ENCODE peak calls at places on chromosomes 12 and 14, in eight cellular contexts. Z is A549, V is HCT116, Y is HepG2, K is GM12878, T is endothelial cell of umbilical vein, Q is K562, B is H1. J is an unnamed sample.

GRCh38 chr12:131205534-131205933 is 251.8 kb downstream of the ADGRD1 start:
- DNase-seq in Z (no peak), V (no peak), Y (no peak), K (no peak), T (no peak), Q (no peak), B (peak), J (no peak)

GRCh38 chr14:75521415-75522199 is 662 bp upstream of the BATF start:
- DNase-seq in Z (no peak), V (no peak), Y (peak), K (no peak), T (no peak), Q (no peak), B (no peak), J (no peak)

GRCh38 chr14:75711134-75711795 is 50.2 kb downstream of the TTLL5 start:
- DNase-seq in Z (peak), V (peak), Y (peak), K (no peak), T (peak), Q (peak), B (peak), J (peak)

GRCh38 chr14:61470261-61470953 is 149.0 kb downstream of the PRKCH start:
- DNase-seq in Z (peak), V (no peak), Y (no peak), K (no peak), T (peak), Q (no peak), B (no peak), J (peak)

GRCh38 chr14:102988054-102988453 is 65.6 kb downstream of the AMN start:
- DNase-seq in Z (peak), V (no peak), Y (no peak), K (no peak), T (peak), Q (no peak), B (no peak), J (no peak)

GRCh38 chr12:113086249-113087164 is 30.0 kb downstream of the DTX1 start:
- DNase-seq in Z (no peak), V (no peak), Y (peak), K (peak), T (no peak), Q (no peak), B (no peak), J (peak)

GRCh38 chr12:131927110-131928079 is 1.7 kb upstream of the PUS1 start:
- DNase-seq in Z (no peak), V (no peak), Y (no peak), K (no peak), T (no peak), Q (peak), B (no peak), J (no peak)

GRCh38 chr12:98579347-98579746 is 14.1 kb upstream of the SLC25A3 start:
- DNase-seq in Z (no peak), V (no peak), Y (no peak), K (no peak), T (no peak), Q (no peak), B (no peak), J (no peak)

GRCh38 chr14:52325126-52325525 is 11.0 kb downstream of the PTGER2 start:
- DNase-seq in Z (no peak), V (no peak), Y (no peak), K (peak), T (no peak), Q (no peak), B (no peak), J (peak)

DNA sequence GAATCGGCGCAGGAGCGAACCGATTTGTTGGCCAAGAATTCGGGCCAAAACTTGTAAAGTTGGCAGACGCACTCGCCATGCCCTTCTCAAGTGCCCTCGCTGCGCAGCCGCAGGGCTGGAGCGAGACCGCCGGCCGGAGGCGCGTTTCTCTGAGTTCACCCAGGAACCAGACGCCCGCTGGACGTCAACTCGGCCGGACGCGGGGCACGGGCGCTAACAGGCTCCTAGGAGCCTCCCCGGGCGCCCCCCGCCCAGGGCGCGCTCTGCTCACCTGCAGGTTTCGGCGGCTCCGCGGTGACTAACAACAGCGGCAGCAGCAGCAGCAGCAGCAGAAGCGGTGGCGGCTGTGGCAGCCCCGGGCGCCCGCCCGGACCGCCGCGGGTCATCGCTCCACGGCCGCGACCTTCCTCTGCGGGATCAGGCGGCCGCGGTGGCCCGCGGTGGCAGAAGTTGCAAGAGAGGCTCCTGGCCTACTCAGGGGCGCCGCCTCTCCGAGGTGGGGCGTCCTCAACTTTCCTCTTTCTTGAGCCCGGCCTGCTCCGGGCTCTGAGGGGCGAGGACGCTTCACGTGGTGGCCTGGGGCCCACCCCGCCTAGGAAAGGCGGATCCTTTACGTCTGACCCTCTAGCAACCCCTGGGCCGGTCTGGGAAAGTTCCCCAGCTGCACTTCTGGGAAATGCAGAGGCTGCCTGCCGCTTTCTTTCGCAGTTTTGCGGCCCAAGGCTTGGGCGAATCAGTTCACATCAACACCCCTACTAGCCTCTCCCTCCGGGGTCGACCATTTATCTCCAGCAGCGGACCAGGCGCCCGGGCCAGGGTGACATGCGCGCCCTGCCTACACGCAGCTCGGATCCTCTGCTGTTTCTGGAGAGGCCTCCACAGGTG is at the start of gene PLBD1:
- DNase-seq in Z (peak), V (no peak), Y (no peak), K (no peak), T (peak), Q (peak), B (peak), J (no peak)
- TF ChIP-seq POLR2A in Z (peak), V (no peak), Y (no peak), K (no peak), T (no peak), Q (peak), B (peak), J (no peak)

DNA sequence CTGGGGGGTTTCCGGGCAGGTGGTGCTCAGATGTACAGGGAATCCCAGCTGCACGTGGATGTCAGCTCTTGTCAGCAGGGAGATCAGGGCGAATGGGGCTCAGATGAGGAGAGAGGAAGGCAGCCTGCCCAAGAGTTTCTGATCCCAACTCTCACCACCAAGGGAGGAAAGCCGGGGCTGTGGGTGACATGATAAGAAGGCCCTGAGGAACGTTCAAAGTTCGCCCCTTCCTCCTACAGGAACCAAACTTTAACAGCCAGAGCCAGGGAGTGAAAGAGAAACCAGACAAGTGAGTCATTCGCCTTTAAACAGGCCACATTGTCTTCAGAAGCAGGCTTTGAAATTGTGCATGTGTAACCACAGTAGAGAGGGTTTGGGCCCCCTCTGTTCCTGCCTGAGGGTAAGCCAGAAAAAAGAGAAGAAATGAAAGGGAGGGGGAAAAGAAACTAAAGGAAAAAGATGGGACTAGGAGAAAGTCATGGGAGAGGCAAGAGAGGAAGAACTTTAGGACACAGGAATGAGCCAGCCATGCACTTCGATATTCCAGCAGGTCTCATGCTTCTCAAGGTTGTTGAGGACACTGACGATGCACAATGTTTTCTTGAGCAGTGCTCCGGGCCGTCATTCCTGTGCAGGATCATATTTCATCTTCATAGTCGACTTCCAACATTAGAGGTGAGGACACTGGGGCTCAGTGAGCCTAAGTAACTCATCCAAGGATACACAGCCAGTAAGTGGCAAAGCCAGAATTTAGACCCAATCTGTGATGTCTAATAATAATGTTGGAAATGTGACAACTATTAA is 691.4 kb upstream of the TBX3 start:
- DNase-seq in Z (peak), V (no peak), Y (peak), K (peak), T (no peak), Q (no peak), B (no peak), J (peak)
- TF ChIP-seq MAX in Z (no peak), V (no peak), Y (peak), K (no peak), T (no peak), Q (no peak), B (no peak), J (no peak)

GRCh38 chr14:100192672-100193416 is 33.4 kb upstream of the DEGS2 start:
- DNase-seq in Z (peak), V (peak), Y (peak), K (peak), T (peak), Q (peak), B (peak), J (peak)
- TF ChIP-seq POLR2A in Z (peak), V (peak), Y (peak), K (peak), T (no peak), Q (peak), B (no peak), J (peak)

DNA sequence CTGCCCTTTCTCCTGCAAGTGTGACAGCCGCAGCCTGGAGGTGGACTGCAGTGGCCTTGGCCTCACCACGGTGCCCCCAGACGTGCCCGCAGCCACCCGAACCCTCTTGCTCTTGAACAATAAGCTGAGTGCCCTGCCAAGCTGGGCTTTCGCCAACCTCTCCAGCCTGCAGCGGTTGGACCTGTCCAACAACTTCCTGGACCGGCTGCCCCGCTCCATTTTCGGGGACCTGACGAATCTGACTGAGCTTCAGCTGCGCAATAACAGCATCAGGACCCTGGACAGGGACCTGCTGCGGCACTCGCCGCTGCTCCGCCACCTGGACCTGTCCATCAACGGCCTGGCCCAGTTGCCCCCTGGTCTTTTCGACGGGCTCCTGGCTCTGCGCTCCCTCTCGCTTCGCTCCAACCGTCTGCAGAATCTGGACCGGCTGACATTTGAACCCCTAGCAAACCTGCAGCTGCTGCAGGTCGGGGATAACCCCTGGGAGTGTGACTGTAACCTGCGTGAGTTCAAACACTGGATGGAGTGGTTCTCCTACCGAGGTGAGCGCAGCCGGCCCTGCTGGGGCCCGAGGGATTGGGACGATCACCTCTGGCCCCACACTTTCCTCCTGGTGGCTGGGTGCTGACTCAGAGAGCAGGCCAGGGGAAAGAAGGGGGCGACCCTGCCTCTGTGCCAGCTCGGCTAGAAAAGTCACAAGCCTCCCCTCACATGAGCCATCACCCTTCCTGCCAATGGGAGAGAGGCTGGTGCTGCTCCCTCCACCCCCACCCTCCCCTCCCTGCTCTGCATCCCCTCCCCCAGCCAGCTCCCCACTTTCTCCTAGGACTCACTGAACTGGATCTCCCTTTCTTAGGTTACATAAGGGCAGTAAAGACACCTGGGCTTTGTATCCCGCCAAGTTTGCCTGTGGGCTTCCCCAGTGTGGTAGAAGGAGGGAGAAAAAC is 10.9 kb downstream of the LRTM2 start:
- DNase-seq in Z (peak), V (no peak), Y (peak), K (no peak), T (peak), Q (peak), B (peak), J (no peak)
- TF ChIP-seq MAX in Z (no peak), V (no peak), Y (no peak), K (no peak), T (no peak), Q (no peak), B (peak), J (no peak)

GRCh38 chr14:85789506-85789905 is 259.6 kb downstream of the FLRT2 start:
- DNase-seq in Z (no peak), V (no peak), Y (no peak), K (no peak), T (no peak), Q (no peak), B (no peak), J (no peak)
- TF ChIP-seq POLR2A in Z (no peak), V (no peak), Y (no peak), K (no peak), T (no peak), Q (no peak), B (no peak), J (no peak)

GRCh38 chr12:107311682-107312081 is 218.3 kb upstream of the CRY1 start:
- DNase-seq in Z (no peak), V (no peak), Y (no peak), K (no peak), T (no peak), Q (no peak), B (no peak), J (peak)
- TF ChIP-seq MAX in Z (no peak), V (no peak), Y (no peak), K (no peak), T (no peak), Q (no peak), B (no peak), J (no peak)

GRCh38 chr12:10722905-10723866 is at the start of gene YBX3:
- DNase-seq in Z (peak), V (peak), Y (peak), K (no peak), T (peak), Q (peak), B (peak), J (peak)

GRCh38 chr12:10721654-10722501 is 1.2 kb downstream of the YBX3 start:
- DNase-seq in Z (peak), V (peak), Y (peak), K (peak), T (peak), Q (peak), B (peak), J (peak)

GRCh38 chr12:10720974-10721565 is 2.1 kb downstream of the YBX3 start:
- DNase-seq in Z (no peak), V (no peak), Y (no peak), K (no peak), T (peak), Q (no peak), B (no peak), J (peak)

GRCh38 chr12:10719482-10719881 is 3.6 kb downstream of the YBX3 start:
- DNase-seq in Z (no peak), V (no peak), Y (no peak), K (no peak), T (peak), Q (no peak), B (no peak), J (no peak)

GRCh38 chr12:10722502-10722904 is 620 bp downstream of the YBX3 start:
- DNase-seq in Z (no peak), V (no peak), Y (peak), K (no peak), T (no peak), Q (peak), B (peak), J (peak)
- TF ChIP-seq POLR2A in Z (no peak), V (no peak), Y (no peak), K (no peak), T (no peak), Q (no peak), B (no peak), J (no peak)

J was measured in NB4.